ENCODE peak calls at places on chromosomes 11 and 22, in four cellular contexts. One of them, this sample, is unnamed.

GRCh38 chr11:2104524-2105440 is 34.4 kb downstream of the IGF2 start:
- ATAC-seq in natural killer cell: no peak
- ATAC-seq in Panc1: no peak
- ATAC-seq in PC-3: no peak
- ATAC-seq in this sample: no peak

GRCh38 chr11:12216542-12217422 is 106.4 kb downstream of the MICAL2 start:
- ATAC-seq in Panc1: no peak
- ATAC-seq in PC-3: no peak
- ATAC-seq in natural killer cell: peak
- ATAC-seq in this sample: no peak

GRCh38 chr11:7672960-7673723 is at the start of gene CYB5R2:
- ATAC-seq in natural killer cell: peak
- ATAC-seq in PC-3: no peak
- ATAC-seq in Panc1: peak
- ATAC-seq in this sample: peak

GRCh38 chr11:42249401-42249800 is 789.9 kb upstream of the LRRC4C start:
- ATAC-seq in PC-3: no peak
- ATAC-seq in Panc1: no peak
- ATAC-seq in natural killer cell: no peak
- ATAC-seq in this sample: no peak

GRCh38 chr11:59009661-59010060 is 70.4 kb downstream of the GLYATL1 start:
- ATAC-seq in PC-3: no peak
- ATAC-seq in natural killer cell: peak
- ATAC-seq in Panc1: no peak
- ATAC-seq in this sample: no peak

GRCh38 chr11:72741429-72741833 is 10.8 kb downstream of the ARAP1 start:
- ATAC-seq in Panc1: no peak
- ATAC-seq in PC-3: peak
- ATAC-seq in natural killer cell: peak
- ATAC-seq in this sample: no peak

GRCh38 chr11:67435727-67436458 is 1.6 kb downstream of the PTPRCAP start:
- ATAC-seq in natural killer cell: no peak
- ATAC-seq in Panc1: peak
- ATAC-seq in PC-3: no peak
- ATAC-seq in this sample: no peak

GRCh38 chr11:76824083-76824939 is 36.4 kb upstream of the ACER3 start:
- ATAC-seq in natural killer cell: no peak
- ATAC-seq in Panc1: peak
- ATAC-seq in PC-3: peak
- ATAC-seq in this sample: peak

GRCh38 chr22:27150530-27150909 is 493.1 kb downstream of the MIAT start:
- ATAC-seq in natural killer cell: peak
- ATAC-seq in Panc1: no peak
- ATAC-seq in PC-3: no peak
- ATAC-seq in this sample: no peak

GRCh38 chr22:40593460-40594273 is 42.9 kb downstream of the MRTFA start:
- ATAC-seq in PC-3: no peak
- ATAC-seq in Panc1: peak
- ATAC-seq in natural killer cell: no peak
- ATAC-seq in this sample: no peak

GRCh38 chr22:46738961-46739870 is 1.2 kb upstream of the CERK start:
- ATAC-seq in Panc1: peak
- ATAC-seq in PC-3: no peak
- ATAC-seq in natural killer cell: peak
- ATAC-seq in this sample: peak

GRCh38 chr11:36347384-36347906 is 51.4 kb downstream of the PRR5L start:
- ATAC-seq in natural killer cell: no peak
- ATAC-seq in PC-3: no peak
- ATAC-seq in Panc1: no peak
- ATAC-seq in this sample: no peak

GRCh38 chr11:34602245-34602644 is 18.6 kb upstream of the EHF start:
- ATAC-seq in PC-3: no peak
- ATAC-seq in natural killer cell: no peak
- ATAC-seq in Panc1: peak
- ATAC-seq in this sample: peak

GRCh38 chr11:73158356-73159051 is 16.4 kb upstream of the FCHSD2 start:
- ATAC-seq in natural killer cell: no peak
- ATAC-seq in Panc1: no peak
- ATAC-seq in PC-3: no peak
- ATAC-seq in this sample: no peak

GRCh38 chr11:110230377-110230776 is 66.0 kb downstream of the RDX start:
- ATAC-seq in PC-3: no peak
- ATAC-seq in natural killer cell: no peak
- ATAC-seq in Panc1: no peak
- ATAC-seq in this sample: no peak

GRCh38 chr11:17528181-17528691 is 16.0 kb downstream of the USH1C start:
- ATAC-seq in Panc1: peak
- ATAC-seq in natural killer cell: peak
- ATAC-seq in PC-3: peak
- ATAC-seq in this sample: peak

GRCh38 chr11:70437111-70437784 is 38.9 kb downstream of the CTTN start:
- ATAC-seq in natural killer cell: no peak
- ATAC-seq in PC-3: no peak
- ATAC-seq in Panc1: peak
- ATAC-seq in this sample: no peak

GRCh38 chr22:43726296-43726695 is 85.8 kb downstream of the EFCAB6 start:
- ATAC-seq in PC-3: no peak
- ATAC-seq in natural killer cell: no peak
- ATAC-seq in Panc1: no peak
- ATAC-seq in this sample: no peak

GRCh38 chr22:28883917-28884753 is 763 bp downstream of the ZNRF3 start:
- ATAC-seq in PC-3: peak
- ATAC-seq in Panc1: peak
- ATAC-seq in natural killer cell: peak
- ATAC-seq in this sample: peak

GRCh38 chr11:108817971-108818370 is 153.1 kb downstream of the DDX10 start:
- ATAC-seq in Panc1: no peak
- ATAC-seq in natural killer cell: no peak
- ATAC-seq in PC-3: no peak
- ATAC-seq in this sample: no peak

GRCh38 chr22:30809086-30809485 is 114.4 kb downstream of the OSBP2 start:
- ATAC-seq in Panc1: no peak
- ATAC-seq in PC-3: no peak
- ATAC-seq in natural killer cell: no peak
- ATAC-seq in this sample: no peak

GRCh38 chr22:25554321-25555088 is 10.0 kb upstream of the GRK3 start:
- ATAC-seq in PC-3: no peak
- ATAC-seq in Panc1: no peak
- ATAC-seq in natural killer cell: no peak
- ATAC-seq in this sample: no peak

GRCh38 chr11:14645247-14645912 is 1.8 kb downstream of the PDE3B start:
- ATAC-seq in PC-3: no peak
- ATAC-seq in Panc1: no peak
- ATAC-seq in natural killer cell: no peak
- ATAC-seq in this sample: no peak